ENCODE peak calls at places on chromosome 17, in seven cellular contexts. R is stimulated activated CD4-positive, alpha-beta T cell treated with anti-CD3 and anti-CD28 coated beads, Interleukin-1b, Interleukin-23, amount 100 ng/mL, for 1 hour; K is neural progenitor cell; E is nephron progenitor cell; I is endodermal cell; O is activated effector memory CD4-positive, alpha-beta T cell treated with anti-CD3 and anti-CD28 coated beads, Interleukin-2, amount 50 U/mL, for 16 hours; N is activated naive CD4-positive, alpha-beta T cell treated with anti-CD3 and anti-CD28 coated beads for 36 hours. H is an unnamed sample.

GRCh38 chr17:61611323-61611722 is 20.3 kb upstream of the NACA2 start:
- DNase-seq in R (no peak), K (no peak), E (no peak), I (no peak), O (no peak), N (no peak), H (no peak)

GRCh38 chr17:66675991-66676371 is 158.9 kb upstream of the CACNG5 start:
- DNase-seq in R (no peak), K (no peak), E (no peak), I (no peak), O (no peak), N (no peak), H (no peak)

GRCh38 chr17:56599566-56599965 is 6.1 kb downstream of the NOG start:
- DNase-seq in R (no peak), K (no peak), E (no peak), I (no peak), O (no peak), N (no peak), H (no peak)

GRCh38 chr17:37605813-37606505 is 3.3 kb downstream of the SYNRG start:
- DNase-seq in R (no peak), K (no peak), E (no peak), I (no peak), O (peak; percentile 68), N (peak; percentile 74), H (no peak)

GRCh38 chr17:55273579-55274370 is 9.0 kb downstream of the HLF start:
- DNase-seq in R (no peak), K (no peak), E (no peak), I (no peak), O (no peak), N (no peak), H (no peak)

GRCh38 chr17:73410586-73411329 is 99.0 kb upstream of the CDC42EP4 start:
- DNase-seq in R (no peak), K (peak; percentile 47), E (peak; percentile 82), I (no peak), O (no peak), N (no peak), H (no peak)

GRCh38 chr17:38897176-38897575 is 27.3 kb downstream of the LASP1 start:
- DNase-seq in R (no peak), K (no peak), E (no peak), I (no peak), O (no peak), N (no peak), H (no peak)

GRCh38 chr17:61247438-61247837 is 152.2 kb upstream of the TBX2 start:
- DNase-seq in R (no peak), K (no peak), E (no peak), I (no peak), O (no peak), N (no peak), H (no peak)

GRCh38 chr17:28527859-28528258 is 21.7 kb downstream of the FOXN1 start:
- DNase-seq in R (no peak), K (no peak), E (no peak), I (no peak), O (no peak), N (no peak), H (no peak)

GRCh38 chr17:45347451-45347850 is 30.6 kb upstream of the MAP3K14 start:
- DNase-seq in R (no peak), K (no peak), E (no peak), I (no peak), O (no peak), N (no peak), H (no peak)

GRCh38 chr17:80455328-80455710 is 21.1 kb downstream of the NPTX1 start:
- DNase-seq in R (no peak), K (peak; percentile 86), E (peak; percentile 70), I (peak; percentile 93), O (peak; percentile 82), N (peak; percentile 41), H (peak; percentile 60)

GRCh38 chr17:50396261-50397110 is 837 bp downstream of the LRRC59 start:
- DNase-seq in R (no peak), K (no peak), E (peak; percentile 13), I (peak; percentile 62), O (peak; percentile 73), N (peak; percentile 35), H (no peak)

GRCh38 chr17:81711814-81712467 is at the start of gene SLC25A10:
- DNase-seq in R (peak; percentile 64), K (peak; percentile 93), E (peak; percentile 82), I (peak; percentile 89), O (peak; percentile 93), N (peak; percentile 83), H (peak; percentile 75)